ENCODE peak calls at places on chromosomes 7 and 10, in six cellular contexts. P is breast epithelium, Q is K562, K is stomach, J is GM12891, Z is vagina. L is an unnamed sample.
A peak's percentile ranks its signal among the peaks of the same experiment; 100 is the strongest.

GRCh38 chr7:90736968-90737939 is 141.1 kb downstream of the CDK14 start:
- DNase-seq in P (no peak), Q (no peak), K (no peak), J (peak; percentile 35), Z (no peak), L (peak; percentile 20)

GRCh38 chr7:131302876-131303707 is 24.6 kb upstream of the MKLN1 start:
- DNase-seq in P (peak; percentile 24), Q (no peak), K (peak; percentile 46), J (no peak), Z (no peak), L (no peak)

GRCh38 chr10:44071479-44071878 is 313.4 kb downstream of the CXCL12 start:
- DNase-seq in P (no peak), Q (no peak), K (no peak), J (no peak), Z (no peak), L (no peak)

GRCh38 chr10:63722537-63722936 is 201.3 kb downstream of the REEP3 start:
- DNase-seq in P (peak; percentile 89), Q (no peak), K (no peak), J (no peak), Z (no peak), L (no peak)

GRCh38 chr7:137791947-137792346 is 54.8 kb downstream of the DGKI start:
- DNase-seq in P (no peak), Q (no peak), K (no peak), J (no peak), Z (no peak), L (no peak)

GRCh38 chr7:41855798-41856197 is 152.9 kb upstream of the INHBA start:
- DNase-seq in P (no peak), Q (no peak), K (no peak), J (no peak), Z (no peak), L (no peak)

GRCh38 chr7:25812086-25812855 is 339.7 kb upstream of the NFE2L3 start:
- DNase-seq in P (no peak), Q (no peak), K (no peak), J (no peak), Z (no peak), L (no peak)

GRCh38 chr10:2986341-2986933 is 80.9 kb upstream of the PFKP start:
- DNase-seq in P (no peak), Q (no peak), K (peak; percentile 34), J (no peak), Z (no peak), L (no peak)

GRCh38 chr7:93212881-93213280 is 13.4 kb downstream of the HEPACAM2 start:
- DNase-seq in P (no peak), Q (no peak), K (no peak), J (no peak), Z (no peak), L (no peak)
- TF ChIP-seq POLR2AphosphoS5 in P (no peak), Q (no peak), K (no peak), J (no peak), Z (no peak), L (no peak)

GRCh38 chr10:125123363-125124113 is 36.8 kb downstream of the CTBP2 start:
- DNase-seq in P (peak; percentile 91), Q (no peak), K (peak; percentile 92), J (no peak), Z (no peak), L (no peak)
- TF ChIP-seq POLR2A in P (no peak), Q (no peak), K (no peak), J (no peak), Z (no peak), L (no peak)

GRCh38 chr10:30630571-30630970 is 1.0 kb upstream of the LYZL2 start:
- DNase-seq in P (no peak), Q (no peak), K (no peak), J (no peak), Z (no peak), L (no peak)

GRCh38 chr10:30629653-30630052 is at the start of gene LYZL2:
- DNase-seq in P (no peak), Q (no peak), K (no peak), J (no peak), Z (no peak), L (no peak)

DNA sequence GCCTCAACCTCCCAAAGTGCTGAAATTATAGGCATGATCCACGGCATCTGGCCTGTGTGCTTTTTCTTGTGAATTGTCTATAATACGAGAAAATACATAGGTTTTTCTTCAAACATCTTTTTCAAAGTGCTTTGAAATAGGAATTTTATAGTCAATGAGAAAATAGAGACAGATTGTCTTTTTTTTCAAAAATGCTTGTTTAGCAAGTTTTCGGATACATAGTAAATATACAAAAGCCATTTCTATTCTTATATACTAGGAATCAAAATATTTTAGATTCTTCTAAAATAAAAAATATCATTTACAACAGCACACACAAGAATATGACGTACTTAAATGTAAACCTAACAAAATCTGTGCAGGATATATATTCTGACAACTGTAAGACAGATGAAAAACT is 1.6 kb upstream of the LYZL2 start:
- DNase-seq in P (no peak), Q (no peak), K (no peak), J (no peak), Z (no peak), L (no peak)
- TF ChIP-seq POLR2AphosphoS5 in P (no peak), Q (no peak), K (no peak), J (no peak), Z (no peak), L (no peak)

GRCh38 chr10:50624154-50624865 is 554 bp upstream of the SGMS1 start:
- DNase-seq in P (peak; percentile 91), Q (peak; percentile 94), K (peak; percentile 97), J (peak; percentile 76), Z (no peak), L (peak; percentile 76)
- TF ChIP-seq POLR2A in P (peak; percentile 75), Q (no peak), K (no peak), J (no peak), Z (peak; percentile 90), L (no peak)

GRCh38 chr7:86339051-86339450 is 304.7 kb upstream of the GRM3 start:
- DNase-seq in P (no peak), Q (no peak), K (no peak), J (no peak), Z (no peak), L (no peak)
- TF ChIP-seq POLR2AphosphoS5 in P (no peak), Q (no peak), K (no peak), J (no peak), Z (no peak), L (no peak)

GRCh38 chr7:74083117-74083876 is at the start of gene LIMK1:
- DNase-seq in P (peak; percentile 51), Q (peak; percentile 99), K (peak; percentile 82), J (peak; percentile 96), Z (no peak), L (peak; percentile 95)
- TF ChIP-seq POLR2A in P (no peak), Q (peak; percentile 77), K (no peak), J (no peak), Z (peak; percentile 19), L (peak; percentile 44)

GRCh38 chr7:22647451-22648257 is 79.3 kb upstream of the IL6 start:
- DNase-seq in P (no peak), Q (peak; percentile 22), K (no peak), J (no peak), Z (no peak), L (no peak)
- TF ChIP-seq POLR2AphosphoS5 in P (no peak), Q (no peak), K (no peak), J (no peak), Z (no peak), L (no peak)

GRCh38 chr7:50497068-50497642 is 47.0 kb upstream of the FIGNL1 start:
- DNase-seq in P (no peak), Q (peak; percentile 30), K (no peak), J (no peak), Z (no peak), L (no peak)
- TF ChIP-seq POLR2A in P (no peak), Q (no peak), K (no peak), J (no peak), Z (no peak), L (no peak)

GRCh38 chr10:5373891-5374611 is 9.3 kb downstream of the UCN3 start:
- DNase-seq in P (no peak), Q (no peak), K (no peak), J (no peak), Z (no peak), L (no peak)
- TF ChIP-seq POLR2AphosphoS5 in P (no peak), Q (no peak), K (no peak), J (no peak), Z (no peak), L (no peak)

GRCh38 chr10:77533887-77534278 is 103.7 kb downstream of the KCNMA1 start:
- DNase-seq in P (no peak), Q (no peak), K (no peak), J (no peak), Z (no peak), L (no peak)

GRCh38 chr10:77533156-77533886 is 104.3 kb downstream of the KCNMA1 start:
- DNase-seq in P (no peak), Q (no peak), K (no peak), J (no peak), Z (no peak), L (no peak)

GRCh38 chr10:77531441-77532001 is 106.1 kb downstream of the KCNMA1 start:
- DNase-seq in P (no peak), Q (no peak), K (no peak), J (no peak), Z (no peak), L (no peak)

GRCh38 chr10:77530011-77530410 is 107.6 kb downstream of the KCNMA1 start:
- DNase-seq in P (no peak), Q (no peak), K (no peak), J (no peak), Z (no peak), L (no peak)

DNA sequence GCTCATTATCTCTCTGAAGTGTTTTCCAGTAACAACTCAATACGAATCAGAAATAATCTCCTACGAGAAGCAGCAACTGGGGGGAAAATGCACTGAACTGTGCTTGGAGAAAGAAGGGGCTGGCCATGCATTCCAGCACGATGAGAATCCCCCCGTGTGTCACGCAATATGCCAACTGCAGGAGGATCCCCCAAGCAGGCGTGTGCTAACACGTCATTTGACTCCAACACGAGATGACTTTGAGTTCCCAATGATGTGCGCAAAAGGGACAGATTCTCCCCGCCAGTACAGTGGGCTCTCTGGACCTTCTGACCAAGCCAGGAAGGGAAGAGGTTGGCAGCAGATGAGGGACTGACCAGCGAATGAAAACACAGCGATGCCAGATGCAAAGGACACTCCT is 105.5 kb downstream of the KCNMA1 start:
- DNase-seq in P (no peak), Q (no peak), K (no peak), J (no peak), Z (no peak), L (no peak)
- TF ChIP-seq POLR2A in P (no peak), Q (no peak), K (no peak), J (no peak), Z (no peak), L (no peak)

L was measured in GM12892.